ENCODE peak calls at places on chromosome 3, in seven cellular contexts. One of them, this sample, is unnamed.

GRCh38 chr3:124812291-124813265 is 74.6 kb downstream of the ITGB5 start:
- DNase-seq in cerebellum: peak; percentile 65
- DNase-seq in psoas muscle: peak; percentile 72
- DNase-seq in activated T-cell treated with anti-CD3 and anti-CD28 coated beads for 1 hour: no peak
- DNase-seq in AG09309: peak; percentile 83
- DNase-seq in stromal cell of bone marrow: peak; percentile 92
- DNase-seq in hypothalamus: peak; percentile 14
- DNase-seq in this sample: peak; percentile 72

GRCh38 chr3:58998476-58999117 is 51.2 kb downstream of the CFAP20DC start:
- DNase-seq in stromal cell of bone marrow: peak; percentile 95
- DNase-seq in activated T-cell treated with anti-CD3 and anti-CD28 coated beads for 1 hour: no peak
- DNase-seq in psoas muscle: no peak
- DNase-seq in hypothalamus: no peak
- DNase-seq in cerebellum: no peak
- DNase-seq in AG09309: peak; percentile 78
- DNase-seq in this sample: no peak

GRCh38 chr3:16448691-16449090 is 64.8 kb downstream of the RFTN1 start:
- DNase-seq in cerebellum: no peak
- DNase-seq in AG09309: peak; percentile 88
- DNase-seq in stromal cell of bone marrow: peak; percentile 96
- DNase-seq in psoas muscle: peak; percentile 78
- DNase-seq in hypothalamus: peak; percentile 17
- DNase-seq in activated T-cell treated with anti-CD3 and anti-CD28 coated beads for 1 hour: no peak
- DNase-seq in this sample: peak; percentile 85

GRCh38 chr3:50345586-50345985 is at the start of gene ZMYND10:
- DNase-seq in activated T-cell treated with anti-CD3 and anti-CD28 coated beads for 1 hour: peak; percentile 73
- DNase-seq in AG09309: no peak
- DNase-seq in cerebellum: peak; percentile 76
- DNase-seq in psoas muscle: peak; percentile 71
- DNase-seq in stromal cell of bone marrow: no peak
- DNase-seq in hypothalamus: peak; percentile 37
- DNase-seq in this sample: peak; percentile 80

GRCh38 chr3:146466596-146466995 is 2.8 kb downstream of the PLSCR2 start:
- DNase-seq in psoas muscle: no peak
- DNase-seq in activated T-cell treated with anti-CD3 and anti-CD28 coated beads for 1 hour: no peak
- DNase-seq in AG09309: no peak
- DNase-seq in hypothalamus: no peak
- DNase-seq in cerebellum: no peak
- DNase-seq in stromal cell of bone marrow: no peak
- DNase-seq in this sample: no peak

GRCh38 chr3:188900421-188900941 is 271.3 kb upstream of the TPRG1 start:
- DNase-seq in psoas muscle: no peak
- DNase-seq in cerebellum: no peak
- DNase-seq in hypothalamus: no peak
- DNase-seq in AG09309: peak; percentile 55
- DNase-seq in stromal cell of bone marrow: peak; percentile 78
- DNase-seq in activated T-cell treated with anti-CD3 and anti-CD28 coated beads for 1 hour: no peak
- DNase-seq in this sample: no peak

GRCh38 chr3:192892981-192893827 is 24.5 kb downstream of the MB21D2 start:
- DNase-seq in cerebellum: no peak
- DNase-seq in AG09309: peak; percentile 82
- DNase-seq in activated T-cell treated with anti-CD3 and anti-CD28 coated beads for 1 hour: peak; percentile 9
- DNase-seq in stromal cell of bone marrow: peak; percentile 71
- DNase-seq in hypothalamus: peak; percentile 14
- DNase-seq in psoas muscle: peak; percentile 37
- DNase-seq in this sample: no peak

GRCh38 chr3:69671082-69671952 is 67.9 kb upstream of the MITF start:
- DNase-seq in cerebellum: peak; percentile 56
- DNase-seq in hypothalamus: peak; percentile 18
- DNase-seq in AG09309: no peak
- DNase-seq in stromal cell of bone marrow: peak; percentile 31
- DNase-seq in activated T-cell treated with anti-CD3 and anti-CD28 coated beads for 1 hour: no peak
- DNase-seq in psoas muscle: no peak
- DNase-seq in this sample: no peak

GRCh38 chr3:197753263-197753662 is 3.6 kb downstream of the FYTTD1 start:
- DNase-seq in cerebellum: no peak
- DNase-seq in stromal cell of bone marrow: no peak
- DNase-seq in AG09309: no peak
- DNase-seq in hypothalamus: no peak
- DNase-seq in psoas muscle: no peak
- DNase-seq in activated T-cell treated with anti-CD3 and anti-CD28 coated beads for 1 hour: no peak
- DNase-seq in this sample: no peak

GRCh38 chr3:42375121-42375520 is 35.3 kb downstream of the LYZL4 start:
- DNase-seq in AG09309: no peak
- DNase-seq in stromal cell of bone marrow: no peak
- DNase-seq in activated T-cell treated with anti-CD3 and anti-CD28 coated beads for 1 hour: no peak
- DNase-seq in hypothalamus: no peak
- DNase-seq in psoas muscle: no peak
- DNase-seq in cerebellum: no peak
- DNase-seq in this sample: no peak

GRCh38 chr3:10376353-10376752 is 55.4 kb upstream of the SEC13 start:
- DNase-seq in AG09309: no peak
- DNase-seq in cerebellum: no peak
- DNase-seq in stromal cell of bone marrow: no peak
- DNase-seq in hypothalamus: no peak
- DNase-seq in psoas muscle: no peak
- DNase-seq in activated T-cell treated with anti-CD3 and anti-CD28 coated beads for 1 hour: no peak
- DNase-seq in this sample: no peak

GRCh38 chr3:32438596-32439344 is 47.1 kb downstream of the CMTM7 start:
- DNase-seq in activated T-cell treated with anti-CD3 and anti-CD28 coated beads for 1 hour: no peak
- DNase-seq in hypothalamus: no peak
- DNase-seq in psoas muscle: no peak
- DNase-seq in AG09309: no peak
- DNase-seq in cerebellum: no peak
- DNase-seq in stromal cell of bone marrow: no peak
- DNase-seq in this sample: no peak

GRCh38 chr3:178146406-178146831 is 389.8 kb upstream of the KCNMB2 start:
- DNase-seq in cerebellum: no peak
- DNase-seq in hypothalamus: no peak
- DNase-seq in psoas muscle: no peak
- DNase-seq in AG09309: peak; percentile 10
- DNase-seq in stromal cell of bone marrow: no peak
- DNase-seq in activated T-cell treated with anti-CD3 and anti-CD28 coated beads for 1 hour: no peak
- DNase-seq in this sample: no peak

GRCh38 chr3:152403632-152404066 is 134.9 kb downstream of the MBNL1 start:
- DNase-seq in cerebellum: peak; percentile 7
- DNase-seq in AG09309: no peak
- DNase-seq in activated T-cell treated with anti-CD3 and anti-CD28 coated beads for 1 hour: no peak
- DNase-seq in stromal cell of bone marrow: no peak
- DNase-seq in hypothalamus: peak; percentile 31
- DNase-seq in psoas muscle: peak; percentile 73
- DNase-seq in this sample: no peak

GRCh38 chr3:64216706-64217105 is 8.6 kb downstream of the PRICKLE2 start:
- DNase-seq in psoas muscle: no peak
- DNase-seq in activated T-cell treated with anti-CD3 and anti-CD28 coated beads for 1 hour: no peak
- DNase-seq in stromal cell of bone marrow: no peak
- DNase-seq in cerebellum: no peak
- DNase-seq in hypothalamus: no peak
- DNase-seq in AG09309: no peak
- DNase-seq in this sample: no peak

GRCh38 chr3:105843895-105844500 is 24.8 kb downstream of the CBLB start:
- DNase-seq in AG09309: no peak
- DNase-seq in stromal cell of bone marrow: no peak
- DNase-seq in cerebellum: no peak
- DNase-seq in psoas muscle: no peak
- DNase-seq in activated T-cell treated with anti-CD3 and anti-CD28 coated beads for 1 hour: no peak
- DNase-seq in hypothalamus: no peak
- DNase-seq in this sample: no peak

GRCh38 chr3:43949594-43949993 is 258.9 kb downstream of the ABHD5 start:
- DNase-seq in activated T-cell treated with anti-CD3 and anti-CD28 coated beads for 1 hour: no peak
- DNase-seq in cerebellum: no peak
- DNase-seq in stromal cell of bone marrow: no peak
- DNase-seq in hypothalamus: no peak
- DNase-seq in psoas muscle: no peak
- DNase-seq in AG09309: no peak
- DNase-seq in this sample: no peak

GRCh38 chr3:42012935-42013651 is 51.2 kb upstream of the ULK4 start:
- DNase-seq in stromal cell of bone marrow: no peak
- DNase-seq in cerebellum: peak; percentile 92
- DNase-seq in AG09309: no peak
- DNase-seq in psoas muscle: peak; percentile 78
- DNase-seq in hypothalamus: peak; percentile 73
- DNase-seq in activated T-cell treated with anti-CD3 and anti-CD28 coated beads for 1 hour: peak; percentile 59
- DNase-seq in this sample: peak; percentile 75

GRCh38 chr3:23696842-23697241 is 108.9 kb upstream of the UBE2E1 start:
- DNase-seq in psoas muscle: no peak
- DNase-seq in hypothalamus: no peak
- DNase-seq in AG09309: no peak
- DNase-seq in activated T-cell treated with anti-CD3 and anti-CD28 coated beads for 1 hour: no peak
- DNase-seq in stromal cell of bone marrow: no peak
- DNase-seq in cerebellum: no peak
- DNase-seq in this sample: no peak

GRCh38 chr3:39144748-39145380 is 8.5 kb downstream of the CSRNP1 start:
- DNase-seq in AG09309: no peak
- DNase-seq in cerebellum: no peak
- DNase-seq in stromal cell of bone marrow: no peak
- DNase-seq in activated T-cell treated with anti-CD3 and anti-CD28 coated beads for 1 hour: no peak
- DNase-seq in hypothalamus: no peak
- DNase-seq in psoas muscle: no peak
- DNase-seq in this sample: no peak

GRCh38 chr3:15064835-15065549 is at the start of gene MRPS25:
- DNase-seq in psoas muscle: peak; percentile 92
- DNase-seq in hypothalamus: peak; percentile 84
- DNase-seq in cerebellum: peak; percentile 91
- DNase-seq in stromal cell of bone marrow: peak; percentile 85
- DNase-seq in activated T-cell treated with anti-CD3 and anti-CD28 coated beads for 1 hour: peak; percentile 84
- DNase-seq in AG09309: peak; percentile 62
- DNase-seq in this sample: peak; percentile 88

GRCh38 chr3:9969632-9970019 is 17.0 kb downstream of the EMC3 start:
- DNase-seq in activated T-cell treated with anti-CD3 and anti-CD28 coated beads for 1 hour: no peak
- DNase-seq in psoas muscle: no peak
- DNase-seq in cerebellum: no peak
- DNase-seq in stromal cell of bone marrow: no peak
- DNase-seq in hypothalamus: no peak
- DNase-seq in AG09309: no peak
- DNase-seq in this sample: no peak

GRCh38 chr3:197499427-197499826 is 56.3 kb downstream of the BDH1 start:
- DNase-seq in activated T-cell treated with anti-CD3 and anti-CD28 coated beads for 1 hour: no peak
- DNase-seq in psoas muscle: no peak
- DNase-seq in AG09309: no peak
- DNase-seq in cerebellum: no peak
- DNase-seq in stromal cell of bone marrow: no peak
- DNase-seq in hypothalamus: no peak
- DNase-seq in this sample: no peak

GRCh38 chr3:11523793-11524160 is 119.9 kb downstream of the VGLL4 start:
- DNase-seq in stromal cell of bone marrow: no peak
- DNase-seq in psoas muscle: no peak
- DNase-seq in hypothalamus: no peak
- DNase-seq in AG09309: no peak
- DNase-seq in cerebellum: no peak
- DNase-seq in activated T-cell treated with anti-CD3 and anti-CD28 coated beads for 1 hour: no peak
- DNase-seq in this sample: peak; percentile 49

GRCh38 chr3:45907769-45908705 is 21.7 kb downstream of the CCR9 start:
- DNase-seq in cerebellum: no peak
- DNase-seq in stromal cell of bone marrow: peak; percentile 57
- DNase-seq in activated T-cell treated with anti-CD3 and anti-CD28 coated beads for 1 hour: no peak
- DNase-seq in hypothalamus: no peak
- DNase-seq in AG09309: peak; percentile 47
- DNase-seq in psoas muscle: no peak
- DNase-seq in this sample: no peak

GRCh38 chr3:111874177-111874820 is 15.2 kb downstream of the PHLDB2 start:
- DNase-seq in cerebellum: no peak
- DNase-seq in AG09309: no peak
- DNase-seq in psoas muscle: no peak
- DNase-seq in stromal cell of bone marrow: peak; percentile 60
- DNase-seq in hypothalamus: no peak
- DNase-seq in activated T-cell treated with anti-CD3 and anti-CD28 coated beads for 1 hour: no peak
- DNase-seq in this sample: no peak

GRCh38 chr3:24316887-24317383 is 177.7 kb downstream of the THRB start:
- DNase-seq in activated T-cell treated with anti-CD3 and anti-CD28 coated beads for 1 hour: no peak
- DNase-seq in cerebellum: no peak
- DNase-seq in AG09309: no peak
- DNase-seq in hypothalamus: no peak
- DNase-seq in psoas muscle: no peak
- DNase-seq in stromal cell of bone marrow: no peak
- DNase-seq in this sample: no peak

GRCh38 chr3:40309925-40310635 is 573 bp downstream of the EIF1B start:
- DNase-seq in psoas muscle: peak; percentile 50
- DNase-seq in hypothalamus: peak; percentile 59
- DNase-seq in cerebellum: peak; percentile 47
- DNase-seq in activated T-cell treated with anti-CD3 and anti-CD28 coated beads for 1 hour: peak; percentile 17
- DNase-seq in AG09309: no peak
- DNase-seq in stromal cell of bone marrow: no peak
- DNase-seq in this sample: peak; percentile 69

GRCh38 chr3:132661120-132661519 is 991 bp downstream of the UBA5 start:
- DNase-seq in AG09309: no peak
- DNase-seq in hypothalamus: no peak
- DNase-seq in activated T-cell treated with anti-CD3 and anti-CD28 coated beads for 1 hour: no peak
- DNase-seq in cerebellum: no peak
- DNase-seq in psoas muscle: no peak
- DNase-seq in stromal cell of bone marrow: no peak
- DNase-seq in this sample: no peak

GRCh38 chr3:186783731-186784515 is 546 bp downstream of the EIF4A2 start:
- DNase-seq in AG09309: peak; percentile 33
- DNase-seq in activated T-cell treated with anti-CD3 and anti-CD28 coated beads for 1 hour: peak; percentile 72
- DNase-seq in stromal cell of bone marrow: peak; percentile 59
- DNase-seq in hypothalamus: peak; percentile 89
- DNase-seq in cerebellum: peak; percentile 90
- DNase-seq in psoas muscle: peak; percentile 88
- DNase-seq in this sample: peak; percentile 91

This sample was measured in ovary.